ENCODE peak calls at places on chromosomes 16 and 17, in six cellular contexts. C is trophoblast cell, W is mesenchymal stem cell, P is H9, A is neuronal stem cell, V is H1. Z is an unnamed sample.

GRCh38 chr16:63628812-63629211 is 1493.1 kb downstream of the CDH11 start:
- DNase-seq in C (no peak), W (no peak), P (no peak), A (no peak), V (no peak), Z (no peak)

GRCh38 chr17:41452276-41452675 is 11.5 kb upstream of the KRT38 start:
- DNase-seq in C (no peak), W (no peak), P (no peak), A (no peak), V (no peak), Z (no peak)

GRCh38 chr16:30893744-30894539 is at the start of gene BCL7C:
- DNase-seq in C (peak), W (peak), P (peak), A (peak), V (peak), Z (peak)

GRCh38 chr17:78804777-78805176 is 22.7 kb upstream of the CYTH1 start:
- DNase-seq in C (no peak), W (no peak), P (no peak), A (no peak), V (no peak), Z (no peak)

GRCh38 chr17:70905796-70906195 is 736.5 kb downstream of the KCNJ2 start:
- DNase-seq in C (no peak), W (peak), P (no peak), A (no peak), V (no peak), Z (peak)

GRCh38 chr16:49382916-49383315 is 9.3 kb downstream of the C16orf78 start:
- DNase-seq in C (peak), W (no peak), P (peak), A (peak), V (peak), Z (no peak)

GRCh38 chr16:2009302-2009711 is 314 bp downstream of the ZNF598 start:
- DNase-seq in C (peak), W (no peak), P (no peak), A (no peak), V (no peak), Z (no peak)

GRCh38 chr17:6048486-6048885 is 21.7 kb upstream of the WSCD1 start:
- DNase-seq in C (no peak), W (no peak), P (no peak), A (no peak), V (no peak), Z (no peak)

GRCh38 chr17:81961554-81962498 is 839 bp upstream of the NOTUM start:
- DNase-seq in C (peak), W (no peak), P (no peak), A (no peak), V (peak), Z (no peak)

GRCh38 chr16:75580-76501 is 2.2 kb upstream of the MPG start:
- DNase-seq in C (no peak), W (peak), P (peak), A (no peak), V (no peak), Z (peak)

GRCh38 chr16:67935096-67935401 is 1.6 kb downstream of the PSMB10 start:
- DNase-seq in C (no peak), W (no peak), P (no peak), A (no peak), V (no peak), Z (no peak)

GRCh38 chr16:83968891-83969672 is 1.0 kb downstream of the NECAB2 start:
- DNase-seq in C (no peak), W (no peak), P (no peak), A (no peak), V (no peak), Z (no peak)

GRCh38 chr16:27113341-27113841 is 46.7 kb downstream of the C16orf82 start:
- DNase-seq in C (no peak), W (no peak), P (no peak), A (no peak), V (no peak), Z (no peak)

GRCh38 chr16:71426069-71426879 is 15.6 kb downstream of the TLE7 start:
- DNase-seq in C (peak), W (peak), P (peak), A (peak), V (peak), Z (peak)

GRCh38 chr17:49633762-49634486 is 44.0 kb downstream of the SPOP start:
- DNase-seq in C (no peak), W (no peak), P (no peak), A (peak), V (no peak), Z (no peak)

GRCh38 chr17:78184868-78185267 is 2.0 kb downstream of the TK1 start:
- DNase-seq in C (no peak), W (peak), P (no peak), A (no peak), V (no peak), Z (no peak)

GRCh38 chr17:56595831-56596740 is 2.6 kb downstream of the NOG start:
- DNase-seq in C (peak), W (peak), P (peak), A (peak), V (peak), Z (peak)

GRCh38 chr17:74860229-74860998 is 729 bp upstream of the GRIN2C start:
- DNase-seq in C (no peak), W (no peak), P (peak), A (no peak), V (peak), Z (no peak)

GRCh38 chr17:58402679-58403078 is 14.7 kb downstream of the RNF43 start:
- DNase-seq in C (no peak), W (no peak), P (peak), A (no peak), V (no peak), Z (no peak)

GRCh38 chr16:75733305-75734141 is 7.2 kb upstream of the CPHXL start:
- DNase-seq in C (no peak), W (peak), P (no peak), A (peak), V (no peak), Z (peak)

GRCh38 chr17:18361837-18362380 is 1.4 kb downstream of the SHMT1 start:
- DNase-seq in C (peak), W (no peak), P (no peak), A (no peak), V (no peak), Z (no peak)

GRCh38 chr17:18364166-18364565 is 816 bp upstream of the SHMT1 start:
- DNase-seq in C (no peak), W (no peak), P (no peak), A (no peak), V (no peak), Z (no peak)

GRCh38 chr17:18360518-18360917 is 2.8 kb downstream of the SHMT1 start:
- DNase-seq in C (no peak), W (no peak), P (no peak), A (no peak), V (no peak), Z (no peak)

GRCh38 chr17:18362509-18363020 is 785 bp downstream of the SHMT1 start:
- DNase-seq in C (peak), W (peak), P (peak), A (peak), V (peak), Z (no peak)

DNA sequence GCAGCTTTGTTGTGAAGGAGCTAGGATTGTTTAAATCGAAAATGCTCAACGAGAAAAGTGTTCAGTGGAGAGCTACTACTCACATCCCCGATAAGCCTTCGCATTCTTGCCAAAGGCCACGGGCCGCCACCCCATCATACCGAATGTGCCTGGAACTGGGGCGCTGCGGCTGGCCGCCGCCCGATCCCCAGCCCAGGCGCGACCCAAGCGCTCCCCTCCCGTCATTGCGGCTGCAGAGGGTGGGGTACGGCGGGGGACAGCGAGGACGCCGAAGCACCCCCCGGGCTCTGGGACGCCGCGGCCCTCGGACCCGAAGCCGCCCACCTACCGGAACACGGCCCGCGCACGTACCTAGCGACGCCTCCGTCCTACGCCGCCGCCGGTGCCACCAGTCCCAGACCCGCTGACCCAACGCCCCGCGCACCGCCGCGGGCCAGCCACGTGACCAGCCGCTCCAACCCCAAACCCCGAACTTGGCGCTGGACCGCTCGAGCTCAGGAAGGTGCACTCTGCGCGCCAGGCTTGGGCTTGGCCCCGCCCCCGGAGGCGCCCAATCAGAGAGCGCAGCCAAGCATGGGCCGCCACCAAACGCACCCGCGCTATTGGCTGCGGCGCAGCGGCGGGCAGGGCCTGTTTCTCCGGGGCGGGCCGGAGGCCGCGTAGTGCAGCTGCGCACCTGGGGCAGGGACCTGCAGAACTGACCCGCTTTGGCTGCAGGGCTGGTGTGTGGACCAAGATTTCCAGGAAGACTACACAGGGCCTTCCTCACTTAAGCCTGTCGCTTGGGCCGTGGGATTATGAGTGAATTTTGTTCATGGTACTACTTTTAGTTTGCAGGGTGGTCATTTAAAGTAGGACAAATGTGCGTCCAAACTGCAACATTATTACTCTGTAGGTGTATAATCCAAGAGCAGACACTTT is at the start of gene SHMT1:
- DNase-seq in C (peak), W (peak), P (peak), A (peak), V (peak), Z (peak)
- H4K8ac ChIP-seq in C (peak), W (peak), P (no peak), A (peak), V (peak), Z (peak)

GRCh38 chr17:59619313-59620063 is at the start of gene CLTC:
- DNase-seq in C (peak), W (peak), P (peak), A (peak), V (peak), Z (peak)
- H4K8ac ChIP-seq in C (peak), W (peak), P (no peak), A (peak), V (peak), Z (peak)

GRCh38 chr17:8964801-8965393 is 610 bp downstream of the PIK3R5 start:
- DNase-seq in C (no peak), W (no peak), P (peak), A (no peak), V (no peak), Z (no peak)

GRCh38 chr17:8963665-8964258 is 1.7 kb downstream of the PIK3R5 start:
- DNase-seq in C (no peak), W (no peak), P (no peak), A (peak), V (no peak), Z (no peak)

GRCh38 chr17:8963017-8963416 is 2.5 kb downstream of the PIK3R5 start:
- DNase-seq in C (no peak), W (no peak), P (no peak), A (no peak), V (no peak), Z (no peak)

GRCh38 chr17:8966926-8967325 is 1.4 kb upstream of the PIK3R5 start:
- DNase-seq in C (peak), W (no peak), P (no peak), A (no peak), V (no peak), Z (no peak)

GRCh38 chr17:8965394-8966168 is at the start of gene PIK3R5:
- DNase-seq in C (peak), W (no peak), P (peak), A (peak), V (peak), Z (no peak)
- H4K8ac ChIP-seq in C (peak), W (no peak), P (no peak), A (no peak), V (peak), Z (no peak)

GRCh38 chr17:313911-314613 is 38.5 kb downstream of the RPH3AL start:
- DNase-seq in C (no peak), W (no peak), P (no peak), A (no peak), V (no peak), Z (no peak)
- H4K8ac ChIP-seq in C (no peak), W (no peak), P (no peak), A (no peak), V (peak), Z (no peak)

DNA sequence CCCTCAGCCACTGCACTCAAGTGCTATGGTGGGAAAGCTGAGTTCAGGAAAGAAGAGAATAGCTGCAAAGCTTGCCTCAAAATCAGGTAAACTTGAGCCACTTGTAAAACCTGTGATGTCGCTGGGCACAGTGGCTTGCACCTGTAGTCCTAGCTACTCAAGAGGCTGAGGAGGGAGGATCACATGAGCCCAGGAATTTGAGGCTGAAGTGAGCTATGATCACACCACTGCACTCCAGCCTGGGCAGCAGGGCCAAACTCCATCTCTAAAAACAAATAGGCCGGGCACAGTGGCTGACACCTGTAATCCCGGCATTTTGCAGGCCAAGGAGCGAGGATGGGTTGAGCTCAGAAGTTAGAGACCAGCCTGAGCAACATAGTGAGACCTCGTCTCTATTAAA is 26.4 kb upstream of the SMURF2 start:
- DNase-seq in C (no peak), W (no peak), P (no peak), A (no peak), V (no peak), Z (no peak)
- H4K8ac ChIP-seq in C (no peak), W (peak), P (no peak), A (no peak), V (no peak), Z (peak)

DNA sequence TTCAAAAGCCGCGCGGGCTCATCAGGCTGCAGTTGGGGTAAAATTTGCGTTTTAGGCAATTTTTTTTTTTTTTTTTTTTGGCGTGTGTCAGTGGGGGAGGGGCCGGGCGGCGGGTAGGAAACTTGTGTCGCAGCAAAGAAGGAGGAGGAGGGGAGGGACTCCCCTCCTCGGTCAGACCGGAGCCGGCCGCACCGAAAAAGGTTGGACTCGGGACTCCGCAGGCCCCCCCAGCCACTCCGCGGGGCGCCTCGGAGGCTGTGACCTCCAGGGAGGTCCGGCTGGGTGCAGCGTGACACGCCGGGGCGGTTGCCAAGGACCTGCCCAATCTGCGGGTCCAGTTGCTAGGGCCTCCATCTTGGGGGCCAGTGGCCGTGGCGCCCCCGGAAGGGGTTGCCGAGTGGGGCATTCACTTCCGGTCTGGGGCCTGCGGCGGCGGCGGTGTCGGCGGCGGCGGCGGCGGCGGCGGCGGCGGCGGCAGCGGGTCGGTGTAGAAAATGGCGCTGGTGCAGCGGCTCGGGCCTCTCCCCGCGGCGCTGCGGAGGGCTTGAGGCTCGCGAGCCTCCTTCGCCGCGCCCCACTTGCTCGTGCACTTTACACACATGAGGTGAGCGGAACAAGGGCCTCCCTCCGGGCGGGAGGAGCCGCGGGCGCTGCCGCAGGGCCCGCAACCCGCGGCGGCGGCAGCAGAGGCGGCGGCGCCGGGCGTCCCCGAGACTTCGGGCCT is at the start of gene TNRC6A:
- DNase-seq in C (peak), W (peak), P (peak), A (peak), V (peak), Z (peak)
- H4K8ac ChIP-seq in C (peak), W (peak), P (no peak), A (peak), V (peak), Z (peak)

GRCh38 chr17:37137906-37138413 is 189.2 kb downstream of the AATF start:
- DNase-seq in C (no peak), W (no peak), P (no peak), A (no peak), V (no peak), Z (no peak)

GRCh38 chr17:37133131-37133530 is 184.4 kb downstream of the AATF start:
- DNase-seq in C (no peak), W (peak), P (no peak), A (no peak), V (no peak), Z (no peak)

GRCh38 chr17:37137070-37137610 is 188.4 kb downstream of the AATF start:
- DNase-seq in C (no peak), W (no peak), P (no peak), A (no peak), V (no peak), Z (no peak)

GRCh38 chr17:37134050-37134449 is 185.3 kb downstream of the AATF start:
- DNase-seq in C (no peak), W (peak), P (no peak), A (no peak), V (no peak), Z (peak)

GRCh38 chr17:37135581-37135980 is 186.8 kb downstream of the AATF start:
- DNase-seq in C (no peak), W (no peak), P (no peak), A (no peak), V (no peak), Z (no peak)
- H4K8ac ChIP-seq in C (no peak), W (no peak), P (no peak), A (no peak), V (no peak), Z (no peak)